ENCODE peak calls at places on chromosomes 7 and 10, in five cellular contexts. L is PC-3, I is astrocyte, H is GM23338, Q is K562. Y is an unnamed sample. For H3K4me1, the result is how much of the 10 kb centered on the place peaks cover.

GRCh38 chr10:102869290-102870198 is at the start of gene AS3MT:
- DNase-seq in I (no peak), L (peak), H (peak), Q (no peak), Y (peak)

GRCh38 chr10:93379366-93380042 is 102.6 kb downstream of the MYOF start:
- DNase-seq in I (peak), H (no peak), Q (no peak), L (peak), Y (no peak)

GRCh38 chr10:58930497-58930896 is 245.9 kb upstream of the PHYHIPL start:
- DNase-seq in I (peak), L (no peak), Q (no peak), H (no peak), Y (no peak)

GRCh38 chr7:74097937-74098614 is 14.5 kb downstream of the LIMK1 start:
- DNase-seq in I (peak), H (no peak), Q (no peak), L (peak), Y (no peak)

GRCh38 chr10:132504501-132505272 is 32.9 kb upstream of the INPP5A start:
- DNase-seq in L (no peak), Q (no peak), I (no peak), H (no peak), Y (no peak)

GRCh38 chr10:30830672-30831230 is 200.9 kb downstream of the ZNF438 start:
- DNase-seq in Q (no peak), L (no peak), H (no peak), I (no peak), Y (no peak)

GRCh38 chr7:130140551-130141160 is 64.5 kb downstream of the TMEM209 start:
- DNase-seq in Q (no peak), L (no peak), I (no peak), H (peak), Y (no peak)

GRCh38 chr10:122689146-122689807 is 10.4 kb downstream of the C10orf120 start:
- DNase-seq in L (no peak), H (no peak), I (no peak), Q (no peak), Y (no peak)

GRCh38 chr10:77027141-77027540 is 610.5 kb downstream of the KCNMA1 start:
- DNase-seq in H (no peak), L (no peak), Q (no peak), I (no peak), Y (no peak)

GRCh38 chr7:93359520-93360198 is 127.5 kb downstream of the VPS50 start:
- DNase-seq in Q (no peak), H (no peak), L (no peak), I (no peak), Y (no peak)

GRCh38 chr10:398954-399353 is 263.7 kb downstream of the ZMYND11 start:
- DNase-seq in H (no peak), L (no peak), I (no peak), Q (no peak), Y (no peak)

GRCh38 chr10:60526024-60526585 is 136.4 kb upstream of the ANK3 start:
- DNase-seq in L (peak), Q (no peak), H (no peak), I (peak), Y (no peak)

GRCh38 chr7:80879849-80880248 is 39.0 kb downstream of the SEMA3C start:
- DNase-seq in L (peak), H (no peak), I (peak), Q (no peak), Y (no peak)

GRCh38 chr7:85705076-85705475 is 518.2 kb upstream of the SEMA3D start:
- DNase-seq in Q (no peak), L (peak), I (peak), H (no peak), Y (no peak)

GRCh38 chr10:99782447-99783286 is at the start of gene ABCC2:
- DNase-seq in Q (no peak), H (no peak), L (no peak), I (no peak), Y (no peak)

GRCh38 chr10:121598261-121599249 is at the start of gene FGFR2:
- DNase-seq in I (peak), Q (peak), L (peak), H (peak), Y (peak)

GRCh38 chr7:147639037-147639436 is 951.5 kb upstream of the C7orf33 start:
- DNase-seq in Q (no peak), I (no peak), H (peak), L (no peak), Y (peak)

GRCh38 chr10:4070171-4070570 is 285.2 kb upstream of the KLF6 start:
- DNase-seq in Q (no peak), H (no peak), I (no peak), L (no peak), Y (no peak)

GRCh38 chr7:137443616-137444015 is 100.1 kb upstream of the PTN start:
- DNase-seq in H (no peak), I (peak), L (peak), Q (no peak), Y (no peak)

GRCh38 chr10:123097039-123097438 is 38.7 kb upstream of the HMX3 start:
- DNase-seq in Q (no peak), L (no peak), H (no peak), I (no peak), Y (no peak)

DNA sequence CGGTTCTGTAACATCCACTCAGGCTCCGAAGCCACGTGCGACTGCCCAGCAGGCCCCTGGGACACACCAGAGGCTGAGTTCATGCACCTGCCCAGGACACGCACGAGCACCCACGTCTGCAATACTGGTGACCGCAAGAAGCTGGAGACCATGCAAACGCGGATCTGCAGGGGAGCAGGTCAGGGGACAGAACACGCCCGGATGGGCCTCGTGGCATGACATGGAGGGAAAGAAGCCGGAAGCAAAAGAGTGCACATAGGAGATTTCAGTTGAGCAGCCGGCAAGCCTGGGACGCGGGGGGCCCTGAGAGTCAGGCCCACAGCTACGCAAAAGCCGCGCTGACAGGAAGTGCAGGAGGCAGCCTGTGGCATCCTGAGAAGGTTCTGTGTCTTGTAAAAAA is 73.7 kb downstream of the FOXL3 start:
- DNase-seq in H (no peak), L (no peak), Q (no peak), I (no peak), Y (no peak)
- H3K4me2 ChIP-seq in H (no peak), L (no peak), Q (no peak), I (no peak), Y (no peak)

GRCh38 chr7:117459735-117460134 is 20.1 kb upstream of the CFTR start:
- DNase-seq in L (no peak), Q (no peak), H (no peak), I (no peak), Y (no peak)
- TF ChIP-seq EZH2 in L (no peak), Q (no peak), H (no peak), I (no peak), Y (no peak)

GRCh38 chr7:36736827-36737211 is 12.5 kb upstream of the AOAH start:
- DNase-seq in L (no peak), Q (no peak), I (no peak), H (no peak), Y (no peak)
- H3K4me1 ChIP-seq in L (under half), Q (under half), I (under half), H (under half), Y (under half)

GRCh38 chr7:96636342-96636865 is 73.2 kb downstream of the SEM1 start:
- DNase-seq in L (no peak), Q (no peak), I (peak), H (no peak), Y (no peak)
- H3K4me2 ChIP-seq in L (no peak), Q (no peak), I (no peak), H (no peak), Y (no peak)

GRCh38 chr7:1242129-1242572 is 9.5 kb downstream of the UNCX start:
- DNase-seq in L (no peak), Q (no peak), H (peak), I (no peak), Y (peak)

GRCh38 chr7:1241510-1242128 is 8.9 kb downstream of the UNCX start:
- DNase-seq in H (peak), I (no peak), Q (no peak), L (no peak), Y (peak)

GRCh38 chr7:1243290-1243963 is 10.8 kb downstream of the UNCX start:
- DNase-seq in H (no peak), Q (no peak), L (no peak), I (no peak), Y (no peak)

GRCh38 chr7:1243964-1244416 is 11.3 kb downstream of the UNCX start:
- DNase-seq in H (peak), Q (no peak), L (no peak), I (no peak), Y (peak)

GRCh38 chr7:1242601-1243289 is 10.1 kb downstream of the UNCX start:
- DNase-seq in Q (no peak), L (no peak), I (no peak), H (peak), Y (peak)
- TF ChIP-seq EZH2 in Q (no peak), L (no peak), I (peak), H (peak), Y (peak)

GRCh38 chr10:101838416-101838970 is 5.1 kb downstream of the KCNIP2 start:
- DNase-seq in H (no peak), I (no peak), Q (peak), L (no peak), Y (no peak)
- H3K4me1 ChIP-seq in H (under half), I (under half), Q (under half), L (under half), Y (under half)

GRCh38 chr10:98316661-98317060 is 48.7 kb upstream of the LOXL4 start:
- DNase-seq in L (peak), H (no peak), Q (no peak), I (peak), Y (no peak)

GRCh38 chr10:98318861-98319260 is 50.9 kb upstream of the LOXL4 start:
- DNase-seq in Q (no peak), I (no peak), L (no peak), H (no peak), Y (no peak)

GRCh38 chr10:98323221-98324164 is 55.5 kb upstream of the LOXL4 start:
- DNase-seq in L (peak), I (peak), Q (peak), H (no peak), Y (no peak)

GRCh38 chr10:98320476-98321202 is 52.6 kb upstream of the LOXL4 start:
- DNase-seq in I (no peak), Q (no peak), H (no peak), L (no peak), Y (no peak)

GRCh38 chr10:98321203-98321780 is 53.3 kb upstream of the LOXL4 start:
- DNase-seq in Q (no peak), I (no peak), L (no peak), H (peak), Y (peak)
- H3K4me2 ChIP-seq in Q (no peak), I (no peak), L (no peak), H (no peak), Y (no peak)

GRCh38 chr7:30681262-30682130 is 760 bp downstream of the CRHR2 start:
- DNase-seq in Q (no peak), H (peak), L (no peak), I (no peak), Y (peak)
- TF ChIP-seq EZH2 in Q (no peak), H (peak), L (no peak), I (peak), Y (no peak)

GRCh38 chr10:85926986-85927385 is 439.6 kb downstream of the GRID1 start:
- DNase-seq in I (no peak), H (no peak), L (no peak), Q (no peak), Y (no peak)
- H3K4me1 ChIP-seq in I (under half), H (under half), L (under half), Q (under half), Y (under half)

GRCh38 chr10:62082270-62082669 is 180.8 kb downstream of the ARID5B start:
- DNase-seq in H (no peak), I (no peak), Q (no peak), L (no peak), Y (no peak)
- H3K4me2 ChIP-seq in H (no peak), I (peak), Q (no peak), L (peak), Y (no peak)

Y was measured in neural progenitor cell.